ENCODE peak calls at places on chromosomes 1 and 21, in nine cellular contexts. W is A549; U is heart right ventricle; S is effector memory CD4-positive, alpha-beta T cell; F is fibroblast of lung; K is stomach; J is MM.1S; N is uterus; P is cardiac muscle cell. V is an unnamed sample.

GRCh38 chr1:84377480-84378095 is 20.7 kb upstream of the DNASE2B start:
- DNase-seq in F (peak; percentile 93), N (peak; percentile 65), P (no peak), J (no peak), W (no peak), U (no peak), K (no peak), S (no peak), V (no peak)

GRCh38 chr1:231161711-231162299 is at the start of gene TRIM67:
- DNase-seq in J (no peak), N (no peak), U (peak; percentile 23), S (no peak), W (peak; percentile 29), F (peak; percentile 11), K (no peak), P (peak; percentile 77), V (no peak)

GRCh38 chr1:164660415-164661174 is 101.6 kb downstream of the PBX1 start:
- DNase-seq in U (no peak), J (peak; percentile 92), W (no peak), P (no peak), N (no peak), F (peak; percentile 90), K (no peak), S (no peak), V (peak; percentile 11)

GRCh38 chr1:184389446-184389845 is 2.6 kb downstream of the C1orf21 start:
- DNase-seq in F (peak; percentile 39), U (no peak), J (no peak), W (no peak), K (no peak), P (no peak), N (no peak), S (no peak), V (no peak)

GRCh38 chr1:39105061-39105840 is 79.1 kb downstream of the NDUFS5 start:
- DNase-seq in S (peak; percentile 25), U (peak; percentile 83), N (peak; percentile 74), F (peak; percentile 71), W (peak; percentile 38), K (peak; percentile 84), J (peak; percentile 57), P (peak; percentile 85), V (peak; percentile 49)

GRCh38 chr21:43734830-43735229 is 15.9 kb downstream of the PDXK start:
- DNase-seq in W (no peak), S (no peak), F (peak; percentile 87), N (no peak), U (no peak), K (peak; percentile 54), J (no peak), P (no peak), V (no peak)

GRCh38 chr1:199685369-199685768 is 342.1 kb upstream of the NR5A2 start:
- DNase-seq in U (no peak), W (peak; percentile 60), S (no peak), J (no peak), F (peak; percentile 86), K (no peak), P (no peak), N (no peak), V (no peak)

GRCh38 chr1:170729608-170730378 is 65.9 kb downstream of the PRRX1 start:
- DNase-seq in K (no peak), W (no peak), J (no peak), N (no peak), S (no peak), U (no peak), P (no peak), F (peak; percentile 53), V (no peak)

GRCh38 chr1:109113787-109114568 is at the start of gene ELAPOR1:
- DNase-seq in K (peak; percentile 78), J (peak; percentile 29), P (no peak), U (peak; percentile 35), F (peak; percentile 31), W (no peak), S (peak; percentile 91), N (peak; percentile 46), V (peak; percentile 73)

GRCh38 chr1:161487483-161487827 is 17.8 kb upstream of the FCGR2A start:
- DNase-seq in P (no peak), F (peak; percentile 39), W (no peak), S (no peak), J (no peak), U (peak; percentile 35), N (peak; percentile 39), K (no peak), V (no peak)

GRCh38 chr1:30109853-30110252 is 613.5 kb downstream of the MATN1 start:
- DNase-seq in N (peak; percentile 26), S (no peak), J (no peak), W (peak; percentile 34), U (no peak), P (no peak), F (peak; percentile 24), K (no peak), V (no peak)

GRCh38 chr1:203325004-203325417 is 19.7 kb downstream of the BTG2 start:
- DNase-seq in N (no peak), F (peak; percentile 86), J (peak; percentile 96), P (no peak), U (no peak), W (no peak), S (peak; percentile 54), K (no peak), V (no peak)

GRCh38 chr1:210951279-210951678 is 182.7 kb downstream of the KCNH1 start:
- DNase-seq in N (no peak), U (no peak), S (no peak), J (no peak), K (no peak), P (no peak), W (no peak), F (no peak), V (no peak)

GRCh38 chr1:32766328-32766972 is 50.7 kb downstream of the YARS1 start:
- DNase-seq in P (no peak), S (no peak), W (no peak), J (no peak), N (no peak), F (no peak), U (no peak), K (no peak), V (no peak)
- H3K27ac ChIP-seq in P (no peak overlapping the region), S (no peak overlapping the region), W (peak overlapping the region; percentile 99), J (no peak overlapping the region), N (no peak overlapping the region), F (no peak overlapping the region), U (no peak overlapping the region), K (peak overlapping the region; percentile 76), V (no peak overlapping the region)

GRCh38 chr1:177119311-177119710 is 45.2 kb downstream of the ASTN1 start:
- DNase-seq in F (no peak), K (no peak), J (no peak), N (no peak), P (peak; percentile 26), U (no peak), W (no peak), S (no peak), V (no peak)
- H3K4me1 ChIP-seq in F (no peaks in the 10 kb centered on the region), K (no peaks in the 10 kb centered on the region), J (no peaks in the 10 kb centered on the region), N (no peaks in the 10 kb centered on the region), P (peaks cover 3% of the 10 kb centered on the region), U (no peaks in the 10 kb centered on the region), W (no peaks in the 10 kb centered on the region), S (no peaks in the 10 kb centered on the region), V (no peaks in the 10 kb centered on the region)

DNA sequence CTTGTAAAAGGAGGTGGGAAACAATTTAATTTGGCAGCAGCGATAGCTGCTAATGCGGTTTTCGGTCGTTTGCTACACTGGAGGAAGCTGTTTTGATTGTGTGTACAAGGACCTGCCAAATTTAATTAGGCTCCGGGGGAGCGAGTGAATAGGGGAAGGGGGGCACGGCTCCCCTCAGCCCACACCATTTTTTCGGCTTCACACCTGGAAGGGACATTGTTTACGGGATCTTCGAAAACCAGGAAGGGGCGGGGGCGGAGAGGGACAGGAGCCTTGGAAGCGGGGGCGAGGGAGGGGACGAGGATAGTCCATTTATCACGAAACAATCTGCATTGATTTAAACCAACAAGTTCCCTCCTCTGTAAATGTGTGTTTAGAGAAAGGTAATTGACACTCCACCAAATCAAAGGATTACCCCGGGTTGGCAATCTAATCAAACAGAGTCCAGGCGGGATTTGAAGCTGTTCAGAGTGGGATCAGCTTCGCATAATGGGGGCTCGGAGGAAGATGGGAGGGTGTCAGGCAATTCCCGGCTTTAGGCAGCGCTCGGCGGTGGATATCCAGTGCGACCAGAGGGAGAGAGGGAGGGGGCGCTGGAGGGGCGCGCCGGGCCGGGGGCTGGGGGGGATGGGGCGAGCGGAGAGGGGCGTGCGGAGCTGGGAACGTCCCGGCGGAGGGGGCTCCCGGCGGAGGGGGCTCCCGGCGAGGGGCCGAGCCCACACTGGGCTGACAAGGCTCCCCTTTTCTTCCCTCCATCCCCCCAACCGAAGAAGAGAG is 9.8 kb downstream of the PAX7 start:
- DNase-seq in U (no peak), K (no peak), F (no peak), N (no peak), W (no peak), P (no peak), J (no peak), S (no peak), V (no peak)
- H3K4me3 ChIP-seq in U (no peak overlapping the region), K (no peak overlapping the region), F (no peak overlapping the region), N (no peak overlapping the region), W (no peak overlapping the region), P (no peak overlapping the region), J (no peak overlapping the region), S (no peak overlapping the region), V (no peak overlapping the region)

GRCh38 chr1:239814306-239814881 is 277.3 kb upstream of the FMN2 start:
- DNase-seq in N (peak; percentile 22), S (no peak), F (peak; percentile 95), J (peak; percentile 36), K (no peak), P (no peak), U (no peak), W (peak; percentile 89), V (no peak)

GRCh38 chr1:239815074-239815473 is 276.6 kb upstream of the FMN2 start:
- DNase-seq in U (no peak), K (no peak), F (no peak), J (no peak), W (no peak), P (no peak), S (no peak), N (no peak), V (no peak)

GRCh38 chr1:239819075-239819474 is 272.6 kb upstream of the FMN2 start:
- DNase-seq in K (no peak), U (no peak), F (no peak), N (no peak), S (no peak), J (no peak), W (no peak), P (no peak), V (no peak)

GRCh38 chr1:239817801-239818200 is 273.9 kb upstream of the FMN2 start:
- DNase-seq in F (no peak), K (no peak), S (no peak), U (no peak), N (no peak), W (no peak), P (no peak), J (no peak), V (no peak)

DNA sequence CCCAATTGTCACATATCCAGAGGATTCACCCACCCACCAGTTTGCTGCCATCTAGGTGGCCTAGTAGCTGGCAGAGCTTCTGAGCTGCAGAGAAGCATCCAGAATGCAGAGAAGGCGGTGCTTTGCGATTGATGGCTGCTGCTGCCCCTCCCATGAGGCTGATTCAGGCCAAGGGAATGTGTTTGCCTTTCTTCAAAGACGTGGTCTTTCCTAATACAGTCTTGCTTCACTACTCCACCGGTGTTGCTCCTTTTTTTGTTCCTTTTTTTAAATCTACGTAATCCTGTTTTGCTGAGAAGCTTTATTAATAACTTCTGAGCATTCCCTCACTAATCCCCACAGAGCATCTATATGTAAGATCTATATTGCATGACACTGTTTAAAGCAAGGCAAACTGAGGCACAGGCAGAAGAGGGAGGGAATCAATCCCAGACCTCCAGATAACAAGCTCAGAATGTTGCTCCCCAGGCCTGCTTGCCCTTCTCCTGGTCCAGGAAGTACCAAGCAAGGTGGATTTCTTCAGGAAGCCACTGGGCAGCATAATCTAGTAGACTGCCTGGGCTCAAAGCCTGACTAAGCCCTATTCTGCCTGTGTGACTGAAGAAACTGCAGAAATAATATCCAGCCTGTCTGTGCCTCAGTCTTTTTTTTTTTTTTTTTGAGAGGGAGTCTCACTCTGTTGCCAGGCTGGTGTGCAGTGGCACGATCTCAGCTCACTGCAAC is 275.4 kb upstream of the FMN2 start:
- DNase-seq in S (no peak), K (peak; percentile 57), W (peak; percentile 89), J (no peak), U (no peak), P (no peak), F (peak; percentile 88), N (peak; percentile 56), V (no peak)
- H3K27ac ChIP-seq in S (no peak overlapping the region), K (peak overlapping the region; percentile 82), W (peak overlapping the region; percentile 89), J (no peak overlapping the region), U (no peak overlapping the region), P (no peak overlapping the region), F (no peak overlapping the region), N (peak overlapping the region; percentile 90), V (no peak overlapping the region)